ENCODE peak calls at places on chromosomes 6 and 20, in seven cellular contexts. One of them, this sample, is unnamed.

GRCh38 chr6:25601797-25602679 is 50.0 kb upstream of the SCGN start:
- DNase-seq in hepatocyte: peak
- DNase-seq in MM.1S: peak
- DNase-seq in GM23338: peak
- DNase-seq in HCT116: peak
- DNase-seq in PC-3: peak
- DNase-seq in neural progenitor cell: peak
- DNase-seq in this sample: peak

GRCh38 chr20:64177420-64177783 is 13.2 kb downstream of the MYT1 start:
- DNase-seq in MM.1S: no peak
- DNase-seq in HCT116: no peak
- DNase-seq in PC-3: no peak
- DNase-seq in hepatocyte: no peak
- DNase-seq in GM23338: no peak
- DNase-seq in neural progenitor cell: no peak
- DNase-seq in this sample: no peak

GRCh38 chr6:56244528-56245253 is 2.7 kb downstream of the COL21A1 start:
- DNase-seq in HCT116: no peak
- DNase-seq in PC-3: no peak
- DNase-seq in GM23338: no peak
- DNase-seq in MM.1S: no peak
- DNase-seq in hepatocyte: no peak
- DNase-seq in neural progenitor cell: no peak
- DNase-seq in this sample: no peak

GRCh38 chr20:33612001-33612400 is 50.1 kb upstream of the C20orf144 start:
- DNase-seq in neural progenitor cell: no peak
- DNase-seq in HCT116: no peak
- DNase-seq in hepatocyte: no peak
- DNase-seq in MM.1S: no peak
- DNase-seq in GM23338: no peak
- DNase-seq in PC-3: no peak
- DNase-seq in this sample: no peak

GRCh38 chr6:35280903-35281302 is 16.7 kb upstream of the DEF6 start:
- DNase-seq in MM.1S: no peak
- DNase-seq in neural progenitor cell: no peak
- DNase-seq in PC-3: no peak
- DNase-seq in HCT116: no peak
- DNase-seq in hepatocyte: no peak
- DNase-seq in GM23338: no peak
- DNase-seq in this sample: no peak

GRCh38 chr20:1955289-1955688 is 38.6 kb downstream of the PDYN start:
- DNase-seq in MM.1S: no peak
- DNase-seq in PC-3: no peak
- DNase-seq in HCT116: no peak
- DNase-seq in neural progenitor cell: peak
- DNase-seq in GM23338: peak
- DNase-seq in hepatocyte: no peak
- DNase-seq in this sample: no peak

GRCh38 chr6:36566418-36566905 is 19.2 kb upstream of the STK38 start:
- DNase-seq in PC-3: no peak
- DNase-seq in hepatocyte: peak
- DNase-seq in MM.1S: no peak
- DNase-seq in GM23338: no peak
- DNase-seq in neural progenitor cell: no peak
- DNase-seq in HCT116: no peak
- DNase-seq in this sample: no peak

GRCh38 chr20:45911486-45912343 is at the start of gene PLTP:
- DNase-seq in MM.1S: no peak
- DNase-seq in GM23338: peak
- DNase-seq in hepatocyte: peak
- DNase-seq in PC-3: peak
- DNase-seq in neural progenitor cell: peak
- DNase-seq in HCT116: no peak
- DNase-seq in this sample: peak

GRCh38 chr20:62182469-62183425 is at the start of gene MTG2:
- DNase-seq in GM23338: peak
- DNase-seq in neural progenitor cell: peak
- DNase-seq in HCT116: peak
- DNase-seq in MM.1S: peak
- DNase-seq in PC-3: peak
- DNase-seq in hepatocyte: peak
- DNase-seq in this sample: peak

GRCh38 chr6:108866798-108867197 is 18.6 kb downstream of the ARMC2 start:
- DNase-seq in GM23338: no peak
- DNase-seq in MM.1S: no peak
- DNase-seq in hepatocyte: no peak
- DNase-seq in HCT116: no peak
- DNase-seq in neural progenitor cell: no peak
- DNase-seq in PC-3: no peak
- DNase-seq in this sample: no peak

GRCh38 chr20:55782861-55783260 is 222.5 kb downstream of the CBLN4 start:
- DNase-seq in neural progenitor cell: no peak
- DNase-seq in MM.1S: no peak
- DNase-seq in GM23338: no peak
- DNase-seq in PC-3: no peak
- DNase-seq in HCT116: no peak
- DNase-seq in hepatocyte: no peak
- DNase-seq in this sample: no peak

GRCh38 chr6:152124432-152125074 is 317.1 kb downstream of the ESR1 start:
- DNase-seq in GM23338: peak
- DNase-seq in MM.1S: peak
- DNase-seq in HCT116: peak
- DNase-seq in neural progenitor cell: peak
- DNase-seq in PC-3: peak
- DNase-seq in hepatocyte: peak
- DNase-seq in this sample: peak

GRCh38 chr20:18533491-18533890 is 25.8 kb downstream of the SEC23B start:
- DNase-seq in PC-3: no peak
- DNase-seq in neural progenitor cell: no peak
- DNase-seq in GM23338: no peak
- DNase-seq in HCT116: no peak
- DNase-seq in hepatocyte: no peak
- DNase-seq in MM.1S: no peak
- DNase-seq in this sample: no peak

DNA sequence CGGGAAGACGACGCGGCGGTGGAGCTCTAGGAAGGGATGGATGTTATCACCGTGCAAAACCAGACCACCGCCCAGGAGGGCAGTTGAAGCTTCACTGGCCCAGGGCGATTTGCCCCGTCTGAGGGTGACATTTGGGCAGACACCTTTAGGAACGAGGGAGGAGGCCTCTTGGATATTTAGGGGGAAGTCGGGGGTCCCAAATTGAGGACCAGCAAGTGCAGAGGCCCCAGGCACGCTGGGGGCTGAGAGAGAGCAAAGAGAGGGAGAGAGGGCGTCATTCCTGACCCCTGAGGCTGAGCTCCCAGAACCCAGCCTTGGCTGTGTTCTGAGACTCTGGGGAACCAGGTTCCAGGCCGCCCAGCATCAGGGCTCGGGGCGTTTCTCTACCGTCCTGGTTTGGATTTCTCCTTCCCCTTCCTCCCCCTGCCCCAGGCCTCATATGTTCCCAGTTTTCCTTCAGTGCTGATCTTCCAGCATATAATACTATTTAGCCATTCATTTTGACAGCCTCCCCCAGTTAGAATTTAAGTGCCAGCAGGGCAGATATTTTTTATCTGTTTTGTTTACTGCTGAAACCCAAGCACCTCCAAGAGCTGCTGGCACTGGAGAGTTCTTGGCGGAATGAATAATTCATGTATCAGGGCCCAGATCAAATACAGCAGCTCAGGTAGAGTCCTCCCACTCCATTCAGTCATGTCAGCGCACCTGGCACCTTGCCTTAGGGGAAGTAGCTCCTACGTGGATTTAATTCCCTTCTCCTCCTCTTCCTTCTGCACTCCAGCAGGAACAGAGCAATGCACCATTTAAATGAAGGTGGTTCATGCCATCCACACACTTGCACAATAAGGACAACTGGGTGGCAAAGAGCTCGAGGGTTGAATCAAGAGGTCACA is 23.3 kb upstream of the FRMD1 start:
- DNase-seq in HCT116: no peak
- DNase-seq in MM.1S: no peak
- DNase-seq in GM23338: peak
- DNase-seq in hepatocyte: no peak
- DNase-seq in neural progenitor cell: no peak
- DNase-seq in PC-3: no peak
- DNase-seq in this sample: no peak
- TF ChIP-seq EZH2 in HCT116: no peak
- TF ChIP-seq EZH2 in MM.1S: no peak
- TF ChIP-seq EZH2 in GM23338: no peak
- TF ChIP-seq EZH2 in hepatocyte: no peak
- TF ChIP-seq EZH2 in neural progenitor cell: no peak
- TF ChIP-seq EZH2 in PC-3: no peak
- TF ChIP-seq EZH2 in this sample: no peak

DNA sequence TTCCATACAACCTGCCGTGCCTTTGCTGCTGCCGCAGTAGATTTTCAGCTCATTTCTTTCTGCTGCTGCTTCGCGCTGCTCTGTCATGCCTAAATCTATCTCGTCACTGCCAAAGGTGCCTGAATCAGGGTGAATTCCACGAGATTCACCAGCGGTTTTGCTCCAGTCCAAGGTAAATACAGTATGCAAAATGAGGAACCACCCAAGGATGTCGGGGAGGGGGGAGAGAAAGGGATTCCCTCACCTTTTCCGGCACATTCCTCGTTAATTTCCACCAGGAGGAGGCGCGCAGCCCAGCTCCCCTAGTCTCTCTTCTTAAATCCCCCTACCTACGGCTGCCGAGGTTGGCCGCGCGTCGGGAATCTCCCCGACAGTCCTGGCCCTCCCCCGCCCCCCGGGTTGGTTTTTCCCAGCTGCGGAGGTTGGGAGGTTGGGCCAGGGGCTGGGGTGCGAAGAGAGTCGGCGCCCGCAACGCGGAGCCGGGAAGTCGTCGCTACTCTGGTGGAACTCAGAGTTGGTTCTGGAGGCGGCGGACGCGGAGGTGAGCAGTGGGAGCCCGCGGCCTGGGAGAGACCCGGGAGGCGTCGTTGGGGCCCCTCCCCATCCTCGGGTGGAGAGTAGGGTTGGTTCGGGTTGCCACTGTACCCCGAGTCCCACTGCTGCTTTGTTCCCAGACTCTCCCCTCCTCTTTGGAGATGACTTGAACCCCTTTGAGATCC is at the start of gene TPBG:
- DNase-seq in GM23338: peak
- DNase-seq in HCT116: peak
- DNase-seq in MM.1S: peak
- DNase-seq in hepatocyte: peak
- DNase-seq in PC-3: peak
- DNase-seq in neural progenitor cell: peak
- DNase-seq in this sample: peak
- TF ChIP-seq EZH2phosphoT487 in GM23338: no peak
- TF ChIP-seq EZH2phosphoT487 in HCT116: no peak
- TF ChIP-seq EZH2phosphoT487 in MM.1S: no peak
- TF ChIP-seq EZH2phosphoT487 in hepatocyte: no peak
- TF ChIP-seq EZH2phosphoT487 in PC-3: no peak
- TF ChIP-seq EZH2phosphoT487 in neural progenitor cell: no peak
- TF ChIP-seq EZH2phosphoT487 in this sample: no peak

GRCh38 chr6:143742955-143743255 is 65.1 kb downstream of the PHACTR2 start:
- DNase-seq in MM.1S: no peak
- DNase-seq in HCT116: no peak
- DNase-seq in PC-3: no peak
- DNase-seq in hepatocyte: no peak
- DNase-seq in GM23338: no peak
- DNase-seq in neural progenitor cell: no peak
- DNase-seq in this sample: no peak

GRCh38 chr6:143742070-143742954 is 64.5 kb downstream of the PHACTR2 start:
- DNase-seq in MM.1S: no peak
- DNase-seq in HCT116: no peak
- DNase-seq in hepatocyte: no peak
- DNase-seq in neural progenitor cell: no peak
- DNase-seq in GM23338: no peak
- DNase-seq in PC-3: no peak
- DNase-seq in this sample: peak

GRCh38 chr6:143741480-143741879 is 63.7 kb downstream of the PHACTR2 start:
- DNase-seq in neural progenitor cell: no peak
- DNase-seq in GM23338: no peak
- DNase-seq in hepatocyte: no peak
- DNase-seq in HCT116: no peak
- DNase-seq in PC-3: no peak
- DNase-seq in MM.1S: no peak
- DNase-seq in this sample: no peak

GRCh38 chr6:143739341-143739851 is 61.6 kb downstream of the PHACTR2 start:
- DNase-seq in PC-3: no peak
- DNase-seq in HCT116: no peak
- DNase-seq in neural progenitor cell: no peak
- DNase-seq in hepatocyte: no peak
- DNase-seq in MM.1S: no peak
- DNase-seq in GM23338: no peak
- DNase-seq in this sample: no peak

DNA sequence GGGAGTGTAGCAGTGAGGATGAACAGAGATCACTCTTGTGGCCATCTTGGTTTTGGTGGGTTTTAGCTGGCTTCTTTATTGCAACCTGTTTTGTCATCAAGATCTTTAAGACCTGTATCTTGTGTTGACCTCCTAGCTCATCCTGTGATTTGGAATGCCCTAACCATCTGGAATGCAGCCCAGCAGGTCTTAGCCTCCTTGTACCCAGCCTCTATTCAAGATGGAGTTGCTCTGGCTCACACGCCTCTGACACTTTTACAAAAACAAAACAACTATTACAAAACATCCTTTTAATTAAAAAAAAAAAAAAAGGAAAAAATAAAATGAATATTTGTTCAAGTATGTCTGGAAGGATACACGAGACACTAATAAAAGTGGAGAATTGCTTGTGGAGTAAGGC is 62.4 kb downstream of the PHACTR2 start:
- DNase-seq in hepatocyte: no peak
- DNase-seq in neural progenitor cell: no peak
- DNase-seq in HCT116: no peak
- DNase-seq in MM.1S: no peak
- DNase-seq in PC-3: no peak
- DNase-seq in GM23338: no peak
- DNase-seq in this sample: no peak
- H2AFZ ChIP-seq in hepatocyte: no peak
- H2AFZ ChIP-seq in neural progenitor cell: no peak
- H2AFZ ChIP-seq in HCT116: no peak
- H2AFZ ChIP-seq in MM.1S: no peak
- H2AFZ ChIP-seq in PC-3: no peak
- H2AFZ ChIP-seq in GM23338: no peak
- H2AFZ ChIP-seq in this sample: no peak

GRCh38 chr6:27558028-27558724 is 85.3 kb upstream of the ZNF184 start:
- DNase-seq in hepatocyte: no peak
- DNase-seq in HCT116: no peak
- DNase-seq in MM.1S: no peak
- DNase-seq in neural progenitor cell: no peak
- DNase-seq in GM23338: peak
- DNase-seq in PC-3: no peak
- DNase-seq in this sample: no peak

GRCh38 chr6:27553123-27553904 is 80.4 kb upstream of the ZNF184 start:
- DNase-seq in GM23338: peak
- DNase-seq in MM.1S: peak
- DNase-seq in hepatocyte: peak
- DNase-seq in neural progenitor cell: peak
- DNase-seq in PC-3: no peak
- DNase-seq in HCT116: no peak
- DNase-seq in this sample: peak

GRCh38 chr6:27551607-27552006 is 78.7 kb upstream of the ZNF184 start:
- DNase-seq in hepatocyte: no peak
- DNase-seq in neural progenitor cell: no peak
- DNase-seq in HCT116: no peak
- DNase-seq in MM.1S: no peak
- DNase-seq in PC-3: no peak
- DNase-seq in GM23338: no peak
- DNase-seq in this sample: no peak

GRCh38 chr6:27562027-27562410 is 89.1 kb upstream of the ZNF184 start:
- DNase-seq in hepatocyte: no peak
- DNase-seq in neural progenitor cell: no peak
- DNase-seq in MM.1S: no peak
- DNase-seq in HCT116: peak
- DNase-seq in PC-3: no peak
- DNase-seq in GM23338: peak
- DNase-seq in this sample: no peak

GRCh38 chr6:27556406-27556805 is 83.5 kb upstream of the ZNF184 start:
- DNase-seq in PC-3: peak
- DNase-seq in HCT116: no peak
- DNase-seq in neural progenitor cell: no peak
- DNase-seq in MM.1S: no peak
- DNase-seq in hepatocyte: no peak
- DNase-seq in GM23338: no peak
- DNase-seq in this sample: no peak
- TF ChIP-seq EZH2 in PC-3: no peak
- TF ChIP-seq EZH2 in HCT116: no peak
- TF ChIP-seq EZH2 in neural progenitor cell: no peak
- TF ChIP-seq EZH2 in MM.1S: no peak
- TF ChIP-seq EZH2 in hepatocyte: no peak
- TF ChIP-seq EZH2 in GM23338: no peak
- TF ChIP-seq EZH2 in this sample: no peak

This sample was measured in GM23248.